ENCODE peak calls at places on chromosome 14, in four cellular contexts. One of them, this sample, is unnamed.

GRCh38 chr14:43172899-43173548 is 1334.1 kb downstream of the FSCB start:
- DNase-seq in AG09309: no peak
- DNase-seq in stimulated activated CD8-positive, alpha-beta memory T cell treated with anti-CD3 and anti-CD28 coated beads, Interleukin-7, amount 100 ng/mL, for 4 hours: no peak
- DNase-seq in NCI-H1930: no peak
- DNase-seq in this sample: no peak

GRCh38 chr14:52455291-52456088 is 96.8 kb downstream of the TXNDC16 start:
- DNase-seq in AG09309: peak
- DNase-seq in stimulated activated CD8-positive, alpha-beta memory T cell treated with anti-CD3 and anti-CD28 coated beads, Interleukin-7, amount 100 ng/mL, for 4 hours: no peak
- DNase-seq in NCI-H1930: no peak
- DNase-seq in this sample: no peak

GRCh38 chr14:49950275-49951250 is 57.7 kb downstream of the ARF6 start:
- DNase-seq in AG09309: no peak
- DNase-seq in stimulated activated CD8-positive, alpha-beta memory T cell treated with anti-CD3 and anti-CD28 coated beads, Interleukin-7, amount 100 ng/mL, for 4 hours: no peak
- DNase-seq in NCI-H1930: no peak
- DNase-seq in this sample: no peak

GRCh38 chr14:99667821-99668220 is 16.3 kb upstream of the CYP46A1 start:
- DNase-seq in AG09309: no peak
- DNase-seq in stimulated activated CD8-positive, alpha-beta memory T cell treated with anti-CD3 and anti-CD28 coated beads, Interleukin-7, amount 100 ng/mL, for 4 hours: no peak
- DNase-seq in NCI-H1930: no peak
- DNase-seq in this sample: no peak

GRCh38 chr14:28609228-28609828 is 157.3 kb upstream of the FOXG1 start:
- DNase-seq in AG09309: no peak
- DNase-seq in stimulated activated CD8-positive, alpha-beta memory T cell treated with anti-CD3 and anti-CD28 coated beads, Interleukin-7, amount 100 ng/mL, for 4 hours: no peak
- DNase-seq in NCI-H1930: peak
- DNase-seq in this sample: peak

GRCh38 chr14:81471062-81471461 is 62.6 kb downstream of the SEL1L start:
- DNase-seq in AG09309: no peak
- DNase-seq in stimulated activated CD8-positive, alpha-beta memory T cell treated with anti-CD3 and anti-CD28 coated beads, Interleukin-7, amount 100 ng/mL, for 4 hours: no peak
- DNase-seq in NCI-H1930: no peak
- DNase-seq in this sample: no peak

GRCh38 chr14:73237219-73237785 is at the start of gene PAPLN:
- DNase-seq in AG09309: no peak
- DNase-seq in stimulated activated CD8-positive, alpha-beta memory T cell treated with anti-CD3 and anti-CD28 coated beads, Interleukin-7, amount 100 ng/mL, for 4 hours: no peak
- DNase-seq in NCI-H1930: no peak
- DNase-seq in this sample: no peak

GRCh38 chr14:104598461-104599273 is 5.9 kb downstream of the TMEM179 start:
- DNase-seq in AG09309: no peak
- DNase-seq in stimulated activated CD8-positive, alpha-beta memory T cell treated with anti-CD3 and anti-CD28 coated beads, Interleukin-7, amount 100 ng/mL, for 4 hours: no peak
- DNase-seq in NCI-H1930: no peak
- DNase-seq in this sample: peak

GRCh38 chr14:90522585-90523191 is 125.9 kb downstream of the CALM1 start:
- DNase-seq in AG09309: no peak
- DNase-seq in stimulated activated CD8-positive, alpha-beta memory T cell treated with anti-CD3 and anti-CD28 coated beads, Interleukin-7, amount 100 ng/mL, for 4 hours: no peak
- DNase-seq in NCI-H1930: peak
- DNase-seq in this sample: no peak

GRCh38 chr14:52115286-52115685 is 46.4 kb upstream of the NID2 start:
- DNase-seq in AG09309: no peak
- DNase-seq in stimulated activated CD8-positive, alpha-beta memory T cell treated with anti-CD3 and anti-CD28 coated beads, Interleukin-7, amount 100 ng/mL, for 4 hours: no peak
- DNase-seq in NCI-H1930: no peak
- DNase-seq in this sample: no peak

GRCh38 chr14:42299692-42300091 is 693.0 kb downstream of the LRFN5 start:
- DNase-seq in AG09309: no peak
- DNase-seq in stimulated activated CD8-positive, alpha-beta memory T cell treated with anti-CD3 and anti-CD28 coated beads, Interleukin-7, amount 100 ng/mL, for 4 hours: no peak
- DNase-seq in NCI-H1930: no peak
- DNase-seq in this sample: no peak

GRCh38 chr14:95651028-95651427 is 35.2 kb upstream of the TCL1B start:
- DNase-seq in AG09309: no peak
- DNase-seq in stimulated activated CD8-positive, alpha-beta memory T cell treated with anti-CD3 and anti-CD28 coated beads, Interleukin-7, amount 100 ng/mL, for 4 hours: no peak
- DNase-seq in NCI-H1930: no peak
- DNase-seq in this sample: no peak

GRCh38 chr14:54189358-54190354 is 207.2 kb upstream of the CDKN3 start:
- DNase-seq in AG09309: no peak
- DNase-seq in stimulated activated CD8-positive, alpha-beta memory T cell treated with anti-CD3 and anti-CD28 coated beads, Interleukin-7, amount 100 ng/mL, for 4 hours: no peak
- DNase-seq in NCI-H1930: no peak
- DNase-seq in this sample: no peak

GRCh38 chr14:49942090-49942489 is 49.2 kb downstream of the ARF6 start:
- DNase-seq in AG09309: no peak
- DNase-seq in stimulated activated CD8-positive, alpha-beta memory T cell treated with anti-CD3 and anti-CD28 coated beads, Interleukin-7, amount 100 ng/mL, for 4 hours: no peak
- DNase-seq in NCI-H1930: no peak
- DNase-seq in this sample: no peak

GRCh38 chr14:53893374-53893773 is 63.3 kb downstream of the BMP4 start:
- DNase-seq in AG09309: no peak
- DNase-seq in stimulated activated CD8-positive, alpha-beta memory T cell treated with anti-CD3 and anti-CD28 coated beads, Interleukin-7, amount 100 ng/mL, for 4 hours: no peak
- DNase-seq in NCI-H1930: no peak
- DNase-seq in this sample: no peak

GRCh38 chr14:76323331-76324050 is 52.4 kb upstream of the ESRRB start:
- DNase-seq in AG09309: no peak
- DNase-seq in stimulated activated CD8-positive, alpha-beta memory T cell treated with anti-CD3 and anti-CD28 coated beads, Interleukin-7, amount 100 ng/mL, for 4 hours: no peak
- DNase-seq in NCI-H1930: no peak
- DNase-seq in this sample: no peak

GRCh38 chr14:90287791-90288190 is 31.4 kb downstream of the PSMC1 start:
- DNase-seq in AG09309: no peak
- DNase-seq in stimulated activated CD8-positive, alpha-beta memory T cell treated with anti-CD3 and anti-CD28 coated beads, Interleukin-7, amount 100 ng/mL, for 4 hours: no peak
- DNase-seq in NCI-H1930: no peak
- DNase-seq in this sample: no peak

GRCh38 chr14:80638620-80639215 is 302.8 kb downstream of the CEP128 start:
- DNase-seq in AG09309: peak
- DNase-seq in stimulated activated CD8-positive, alpha-beta memory T cell treated with anti-CD3 and anti-CD28 coated beads, Interleukin-7, amount 100 ng/mL, for 4 hours: no peak
- DNase-seq in NCI-H1930: no peak
- DNase-seq in this sample: no peak

GRCh38 chr14:96083667-96084320 is 44.6 kb downstream of the C14orf132 start:
- DNase-seq in AG09309: no peak
- DNase-seq in stimulated activated CD8-positive, alpha-beta memory T cell treated with anti-CD3 and anti-CD28 coated beads, Interleukin-7, amount 100 ng/mL, for 4 hours: no peak
- DNase-seq in NCI-H1930: no peak
- DNase-seq in this sample: no peak

GRCh38 chr14:88572117-88572516 is 9.3 kb downstream of the ZC3H14 start:
- DNase-seq in AG09309: no peak
- DNase-seq in stimulated activated CD8-positive, alpha-beta memory T cell treated with anti-CD3 and anti-CD28 coated beads, Interleukin-7, amount 100 ng/mL, for 4 hours: no peak
- DNase-seq in NCI-H1930: no peak
- DNase-seq in this sample: no peak

GRCh38 chr14:68099348-68100045 is 279.9 kb downstream of the RAD51B start:
- DNase-seq in AG09309: no peak
- DNase-seq in stimulated activated CD8-positive, alpha-beta memory T cell treated with anti-CD3 and anti-CD28 coated beads, Interleukin-7, amount 100 ng/mL, for 4 hours: no peak
- DNase-seq in NCI-H1930: no peak
- DNase-seq in this sample: no peak

GRCh38 chr14:93962701-93963601 is 13.4 kb downstream of the ASB2 start:
- DNase-seq in AG09309: no peak
- DNase-seq in stimulated activated CD8-positive, alpha-beta memory T cell treated with anti-CD3 and anti-CD28 coated beads, Interleukin-7, amount 100 ng/mL, for 4 hours: peak
- DNase-seq in NCI-H1930: no peak
- DNase-seq in this sample: no peak

GRCh38 chr14:54691525-54692260 is 124.8 kb downstream of the SAMD4A start:
- DNase-seq in AG09309: no peak
- DNase-seq in stimulated activated CD8-positive, alpha-beta memory T cell treated with anti-CD3 and anti-CD28 coated beads, Interleukin-7, amount 100 ng/mL, for 4 hours: peak
- DNase-seq in NCI-H1930: no peak
- DNase-seq in this sample: peak

GRCh38 chr14:103576371-103577024 is 13.7 kb downstream of the COA8 start:
- DNase-seq in AG09309: peak
- DNase-seq in stimulated activated CD8-positive, alpha-beta memory T cell treated with anti-CD3 and anti-CD28 coated beads, Interleukin-7, amount 100 ng/mL, for 4 hours: no peak
- DNase-seq in NCI-H1930: no peak
- DNase-seq in this sample: no peak

GRCh38 chr14:33377596-33378390 is 439.1 kb downstream of the NPAS3 start:
- DNase-seq in AG09309: no peak
- DNase-seq in stimulated activated CD8-positive, alpha-beta memory T cell treated with anti-CD3 and anti-CD28 coated beads, Interleukin-7, amount 100 ng/mL, for 4 hours: no peak
- DNase-seq in NCI-H1930: no peak
- DNase-seq in this sample: no peak

GRCh38 chr14:79117561-79117960 is 947.4 kb downstream of the NRXN3 start:
- DNase-seq in AG09309: no peak
- DNase-seq in stimulated activated CD8-positive, alpha-beta memory T cell treated with anti-CD3 and anti-CD28 coated beads, Interleukin-7, amount 100 ng/mL, for 4 hours: no peak
- DNase-seq in NCI-H1930: no peak
- DNase-seq in this sample: no peak

GRCh38 chr14:24895622-24896021 is 154.3 kb downstream of the STXBP6 start:
- DNase-seq in AG09309: no peak
- DNase-seq in stimulated activated CD8-positive, alpha-beta memory T cell treated with anti-CD3 and anti-CD28 coated beads, Interleukin-7, amount 100 ng/mL, for 4 hours: no peak
- DNase-seq in NCI-H1930: no peak
- DNase-seq in this sample: no peak

GRCh38 chr14:73295198-73295796 is 58.0 kb downstream of the PAPLN start:
- DNase-seq in AG09309: no peak
- DNase-seq in stimulated activated CD8-positive, alpha-beta memory T cell treated with anti-CD3 and anti-CD28 coated beads, Interleukin-7, amount 100 ng/mL, for 4 hours: no peak
- DNase-seq in NCI-H1930: no peak
- DNase-seq in this sample: peak

GRCh38 chr14:21039585-21040369 is 2.4 kb upstream of the RNASE7 start:
- DNase-seq in AG09309: no peak
- DNase-seq in stimulated activated CD8-positive, alpha-beta memory T cell treated with anti-CD3 and anti-CD28 coated beads, Interleukin-7, amount 100 ng/mL, for 4 hours: no peak
- DNase-seq in NCI-H1930: no peak
- DNase-seq in this sample: peak

GRCh38 chr14:92223027-92223426 is 99.9 kb upstream of the SLC24A4 start:
- DNase-seq in AG09309: no peak
- DNase-seq in stimulated activated CD8-positive, alpha-beta memory T cell treated with anti-CD3 and anti-CD28 coated beads, Interleukin-7, amount 100 ng/mL, for 4 hours: no peak
- DNase-seq in NCI-H1930: no peak
- DNase-seq in this sample: no peak

GRCh38 chr14:106024983-106025604 is 498.7 kb downstream of the TMEM121 start:
- DNase-seq in AG09309: no peak
- DNase-seq in stimulated activated CD8-positive, alpha-beta memory T cell treated with anti-CD3 and anti-CD28 coated beads, Interleukin-7, amount 100 ng/mL, for 4 hours: peak
- DNase-seq in NCI-H1930: no peak
- DNase-seq in this sample: no peak

GRCh38 chr14:20624495-20625070 is 16.9 kb downstream of the OR6S1 start:
- DNase-seq in AG09309: no peak
- DNase-seq in stimulated activated CD8-positive, alpha-beta memory T cell treated with anti-CD3 and anti-CD28 coated beads, Interleukin-7, amount 100 ng/mL, for 4 hours: no peak
- DNase-seq in NCI-H1930: no peak
- DNase-seq in this sample: peak

GRCh38 chr14:74684444-74684843 is 28.4 kb downstream of the AREL1 start:
- DNase-seq in AG09309: no peak
- DNase-seq in stimulated activated CD8-positive, alpha-beta memory T cell treated with anti-CD3 and anti-CD28 coated beads, Interleukin-7, amount 100 ng/mL, for 4 hours: no peak
- DNase-seq in NCI-H1930: no peak
- DNase-seq in this sample: no peak

GRCh38 chr14:88301381-88301780 is 21.7 kb downstream of the KCNK10 start:
- DNase-seq in AG09309: no peak
- DNase-seq in stimulated activated CD8-positive, alpha-beta memory T cell treated with anti-CD3 and anti-CD28 coated beads, Interleukin-7, amount 100 ng/mL, for 4 hours: no peak
- DNase-seq in NCI-H1930: no peak
- DNase-seq in this sample: no peak

GRCh38 chr14:38442208-38442607 is 186.3 kb upstream of the CLEC14A start:
- DNase-seq in AG09309: no peak
- DNase-seq in stimulated activated CD8-positive, alpha-beta memory T cell treated with anti-CD3 and anti-CD28 coated beads, Interleukin-7, amount 100 ng/mL, for 4 hours: no peak
- DNase-seq in NCI-H1930: no peak
- DNase-seq in this sample: no peak

GRCh38 chr14:69138189-69138535 is 14.8 kb downstream of the DCAF5 start:
- DNase-seq in AG09309: no peak
- DNase-seq in stimulated activated CD8-positive, alpha-beta memory T cell treated with anti-CD3 and anti-CD28 coated beads, Interleukin-7, amount 100 ng/mL, for 4 hours: no peak
- DNase-seq in NCI-H1930: no peak
- DNase-seq in this sample: no peak

GRCh38 chr14:32611752-32612151 is 282.7 kb downstream of the AKAP6 start:
- DNase-seq in AG09309: peak
- DNase-seq in stimulated activated CD8-positive, alpha-beta memory T cell treated with anti-CD3 and anti-CD28 coated beads, Interleukin-7, amount 100 ng/mL, for 4 hours: no peak
- DNase-seq in NCI-H1930: no peak
- DNase-seq in this sample: no peak

GRCh38 chr14:52923902-52924575 is 26.8 kb downstream of the FERMT2 start:
- DNase-seq in AG09309: no peak
- DNase-seq in stimulated activated CD8-positive, alpha-beta memory T cell treated with anti-CD3 and anti-CD28 coated beads, Interleukin-7, amount 100 ng/mL, for 4 hours: no peak
- DNase-seq in NCI-H1930: no peak
- DNase-seq in this sample: peak

GRCh38 chr14:65287264-65288131 is 125.0 kb upstream of the FUT8 start:
- DNase-seq in AG09309: no peak
- DNase-seq in stimulated activated CD8-positive, alpha-beta memory T cell treated with anti-CD3 and anti-CD28 coated beads, Interleukin-7, amount 100 ng/mL, for 4 hours: peak
- DNase-seq in NCI-H1930: no peak
- DNase-seq in this sample: no peak

This sample was measured in Caco-2.